ENCODE peak calls at places on chromosomes 1 and 21, in eight cellular contexts. Z, W, R, Y, T, U, F and P are unnamed samples.

GRCh38 chr21:17613242-17613676 is 558 bp upstream of the BTG3 start:
- DNase-seq in Z (peak; percentile 46), W (no peak), R (no peak), Y (peak; percentile 42), T (no peak), U (no peak), F (no peak), P (no peak)

GRCh38 chr1:42684139-42684538 is 1.9 kb downstream of the YBX1 start:
- DNase-seq in Z (no peak), W (no peak), R (no peak), Y (peak; percentile 23), T (no peak), U (no peak), F (no peak), P (peak; percentile 43)

GRCh38 chr21:41217656-41218380 is 49.9 kb downstream of the BACE2 start:
- DNase-seq in Z (peak; percentile 38), W (no peak), R (peak; percentile 64), Y (peak; percentile 78), T (peak; percentile 58), U (no peak), F (no peak), P (no peak)

GRCh38 chr1:47449702-47450552 is 12.1 kb downstream of the FOXD2 start:
- DNase-seq in Z (no peak), W (no peak), R (peak; percentile 31), Y (peak; percentile 64), T (peak; percentile 84), U (no peak), F (no peak), P (peak; percentile 22)

GRCh38 chr1:205936316-205936715 is 6.9 kb downstream of the SLC26A9 start:
- DNase-seq in Z (no peak), W (no peak), R (no peak), Y (no peak), T (no peak), U (no peak), F (no peak), P (no peak)

GRCh38 chr1:205502111-205502810 is 2.2 kb upstream of the CDK18 start:
- DNase-seq in Z (no peak), W (no peak), R (no peak), Y (no peak), T (no peak), U (no peak), F (no peak), P (no peak)

GRCh38 chr1:235317179-235317578 is 10.8 kb downstream of the ARID4B start:
- DNase-seq in Z (no peak), W (no peak), R (no peak), Y (no peak), T (no peak), U (no peak), F (no peak), P (no peak)

GRCh38 chr1:149931212-149931805 is 3.7 kb upstream of the SF3B4 start:
- DNase-seq in Z (no peak), W (no peak), R (no peak), Y (no peak), T (no peak), U (no peak), F (no peak), P (no peak)

GRCh38 chr1:37892151-37893047 is 33.0 kb upstream of the MTF1 start:
- DNase-seq in Z (no peak), W (peak; percentile 23), R (no peak), Y (no peak), T (no peak), U (peak; percentile 20), F (no peak), P (peak; percentile 51)

GRCh38 chr1:242447682-242448081 is 76.8 kb downstream of the PLD5 start:
- DNase-seq in Z (no peak), W (no peak), R (no peak), Y (no peak), T (no peak), U (no peak), F (no peak), P (no peak)

GRCh38 chr1:180566048-180566447 is 7.3 kb downstream of the OVAAL start:
- DNase-seq in Z (no peak), W (no peak), R (no peak), Y (no peak), T (no peak), U (no peak), F (no peak), P (no peak)

GRCh38 chr1:95622609-95623008 is 388.6 kb downstream of the RWDD3 start:
- DNase-seq in Z (no peak), W (no peak), R (no peak), Y (no peak), T (no peak), U (no peak), F (no peak), P (no peak)

GRCh38 chr21:29279531-29279930 is 19.2 kb upstream of the BACH1 start:
- DNase-seq in Z (no peak), W (no peak), R (no peak), Y (no peak), T (no peak), U (no peak), F (no peak), P (no peak)

GRCh38 chr1:110541996-110542395 is 23.0 kb upstream of the KCNA10 start:
- DNase-seq in Z (no peak), W (no peak), R (no peak), Y (no peak), T (no peak), U (no peak), F (no peak), P (no peak)

GRCh38 chr1:241985787-241986186 is 13.1 kb downstream of the MAP1LC3C start:
- DNase-seq in Z (no peak), W (peak; percentile 55), R (no peak), Y (peak; percentile 59), T (peak; percentile 51), U (no peak), F (peak; percentile 4), P (peak; percentile 21)

GRCh38 chr1:38693031-38693430 is 166.5 kb downstream of the RRAGC start:
- DNase-seq in Z (no peak), W (no peak), R (no peak), Y (no peak), T (no peak), U (no peak), F (no peak), P (no peak)

GRCh38 chr21:15508554-15508953 is 221.2 kb upstream of the USP25 start:
- DNase-seq in Z (no peak), W (no peak), R (no peak), Y (no peak), T (no peak), U (no peak), F (no peak), P (no peak)

GRCh38 chr1:183282101-183282855 is 96.2 kb downstream of the LAMC2 start:
- DNase-seq in Z (peak; percentile 54), W (no peak), R (no peak), Y (no peak), T (no peak), U (no peak), F (no peak), P (no peak)

GRCh38 chr1:156657971-156658319 is 16.0 kb downstream of the BCAN start:
- DNase-seq in Z (no peak), W (no peak), R (no peak), Y (no peak), T (no peak), U (no peak), F (peak; percentile 24), P (no peak)

GRCh38 chr1:167763525-167764220 is 41.9 kb downstream of the MPZL1 start:
- DNase-seq in Z (no peak), W (no peak), R (no peak), Y (no peak), T (no peak), U (no peak), F (no peak), P (no peak)

GRCh38 chr1:63688302-63688701 is 85.5 kb upstream of the ROR1 start:
- DNase-seq in Z (no peak), W (no peak), R (no peak), Y (no peak), T (no peak), U (no peak), F (no peak), P (no peak)

GRCh38 chr1:22373252-22373651 is 78.4 kb upstream of the ZBTB40 start:
- DNase-seq in Z (no peak), W (no peak), R (no peak), Y (no peak), T (no peak), U (no peak), F (no peak), P (no peak)